ENCODE peak calls at places on chromosome 4, in nine cellular contexts. One of them, this sample, is unnamed.

GRCh38 chr4:79598801-79599200 is 190.8 kb upstream of the GK2 start:
- DNase-seq in mammary epithelial cell: no peak
- DNase-seq in epithelial cell of proximal tubule: no peak
- DNase-seq in GM23338: no peak
- DNase-seq in aorta: no peak
- DNase-seq in DMS79 treated with DMSO at 0.1 percent for 48 hours: no peak
- DNase-seq in body of pancreas: no peak
- DNase-seq in hepatocyte: no peak
- DNase-seq in T-helper 17 cell: no peak
- DNase-seq in this sample: no peak

GRCh38 chr4:41218703-41219102 is 4.4 kb upstream of the APBB2 start:
- DNase-seq in mammary epithelial cell: no peak
- DNase-seq in epithelial cell of proximal tubule: no peak
- DNase-seq in GM23338: no peak
- DNase-seq in aorta: no peak
- DNase-seq in DMS79 treated with DMSO at 0.1 percent for 48 hours: no peak
- DNase-seq in body of pancreas: no peak
- DNase-seq in hepatocyte: no peak
- DNase-seq in T-helper 17 cell: no peak
- DNase-seq in this sample: no peak

GRCh38 chr4:168360271-168360670 is 41.7 kb upstream of the DDX60 start:
- DNase-seq in mammary epithelial cell: no peak
- DNase-seq in epithelial cell of proximal tubule: no peak
- DNase-seq in GM23338: no peak
- DNase-seq in aorta: no peak
- DNase-seq in DMS79 treated with DMSO at 0.1 percent for 48 hours: no peak
- DNase-seq in body of pancreas: no peak
- DNase-seq in hepatocyte: no peak
- DNase-seq in T-helper 17 cell: no peak
- DNase-seq in this sample: no peak

GRCh38 chr4:20252656-20253271 is 1.1 kb downstream of the SLIT2 start:
- DNase-seq in mammary epithelial cell: no peak
- DNase-seq in epithelial cell of proximal tubule: no peak
- DNase-seq in GM23338: peak
- DNase-seq in aorta: peak
- DNase-seq in DMS79 treated with DMSO at 0.1 percent for 48 hours: peak
- DNase-seq in body of pancreas: peak
- DNase-seq in hepatocyte: peak
- DNase-seq in T-helper 17 cell: no peak
- DNase-seq in this sample: no peak

GRCh38 chr4:87498446-87498900 is 30.7 kb downstream of the SPARCL1 start:
- DNase-seq in mammary epithelial cell: no peak
- DNase-seq in epithelial cell of proximal tubule: peak
- DNase-seq in GM23338: no peak
- DNase-seq in aorta: no peak
- DNase-seq in DMS79 treated with DMSO at 0.1 percent for 48 hours: no peak
- DNase-seq in body of pancreas: no peak
- DNase-seq in hepatocyte: no peak
- DNase-seq in T-helper 17 cell: no peak
- DNase-seq in this sample: no peak

GRCh38 chr4:10117424-10118354 is 1.1 kb upstream of the WDR1 start:
- DNase-seq in mammary epithelial cell: no peak
- DNase-seq in epithelial cell of proximal tubule: no peak
- DNase-seq in GM23338: peak
- DNase-seq in aorta: peak
- DNase-seq in DMS79 treated with DMSO at 0.1 percent for 48 hours: no peak
- DNase-seq in body of pancreas: no peak
- DNase-seq in hepatocyte: peak
- DNase-seq in T-helper 17 cell: peak
- DNase-seq in this sample: no peak

GRCh38 chr4:103075894-103076776 is at the start of gene SLC9B2:
- DNase-seq in mammary epithelial cell: peak
- DNase-seq in epithelial cell of proximal tubule: no peak
- DNase-seq in GM23338: peak
- DNase-seq in aorta: peak
- DNase-seq in DMS79 treated with DMSO at 0.1 percent for 48 hours: peak
- DNase-seq in body of pancreas: peak
- DNase-seq in hepatocyte: peak
- DNase-seq in T-helper 17 cell: peak
- DNase-seq in this sample: peak

GRCh38 chr4:150960079-150960478 is 55.0 kb downstream of the LRBA start:
- DNase-seq in mammary epithelial cell: peak
- DNase-seq in epithelial cell of proximal tubule: no peak
- DNase-seq in GM23338: peak
- DNase-seq in aorta: no peak
- DNase-seq in DMS79 treated with DMSO at 0.1 percent for 48 hours: no peak
- DNase-seq in body of pancreas: no peak
- DNase-seq in hepatocyte: peak
- DNase-seq in T-helper 17 cell: no peak
- DNase-seq in this sample: no peak

GRCh38 chr4:53169695-53170617 is 195.9 kb downstream of the SCFD2 start:
- DNase-seq in mammary epithelial cell: no peak
- DNase-seq in epithelial cell of proximal tubule: no peak
- DNase-seq in GM23338: no peak
- DNase-seq in aorta: no peak
- DNase-seq in DMS79 treated with DMSO at 0.1 percent for 48 hours: no peak
- DNase-seq in body of pancreas: no peak
- DNase-seq in hepatocyte: no peak
- DNase-seq in T-helper 17 cell: no peak
- DNase-seq in this sample: no peak

GRCh38 chr4:113827285-113827684 is 65.7 kb upstream of the CAMK2D start:
- DNase-seq in mammary epithelial cell: no peak
- DNase-seq in epithelial cell of proximal tubule: no peak
- DNase-seq in GM23338: no peak
- DNase-seq in aorta: no peak
- DNase-seq in DMS79 treated with DMSO at 0.1 percent for 48 hours: no peak
- DNase-seq in body of pancreas: no peak
- DNase-seq in hepatocyte: no peak
- DNase-seq in T-helper 17 cell: no peak
- DNase-seq in this sample: no peak

GRCh38 chr4:150591284-150591874 is 9.4 kb downstream of the MAB21L2 start:
- DNase-seq in mammary epithelial cell: no peak
- DNase-seq in epithelial cell of proximal tubule: no peak
- DNase-seq in GM23338: peak
- DNase-seq in aorta: no peak
- DNase-seq in DMS79 treated with DMSO at 0.1 percent for 48 hours: no peak
- DNase-seq in body of pancreas: no peak
- DNase-seq in hepatocyte: peak
- DNase-seq in T-helper 17 cell: no peak
- DNase-seq in this sample: no peak

GRCh38 chr4:102620697-102621497 is 119.7 kb downstream of the NFKB1 start:
- DNase-seq in mammary epithelial cell: peak
- DNase-seq in epithelial cell of proximal tubule: peak
- DNase-seq in GM23338: peak
- DNase-seq in aorta: no peak
- DNase-seq in DMS79 treated with DMSO at 0.1 percent for 48 hours: peak
- DNase-seq in body of pancreas: peak
- DNase-seq in hepatocyte: peak
- DNase-seq in T-helper 17 cell: no peak
- DNase-seq in this sample: no peak

GRCh38 chr4:88613417-88613875 is 21.2 kb downstream of the HERC3 start:
- DNase-seq in mammary epithelial cell: no peak
- DNase-seq in epithelial cell of proximal tubule: no peak
- DNase-seq in GM23338: peak
- DNase-seq in aorta: no peak
- DNase-seq in DMS79 treated with DMSO at 0.1 percent for 48 hours: peak
- DNase-seq in body of pancreas: no peak
- DNase-seq in hepatocyte: no peak
- DNase-seq in T-helper 17 cell: peak
- DNase-seq in this sample: peak

GRCh38 chr4:188691811-188692210 is 552.6 kb downstream of the TRIML1 start:
- DNase-seq in mammary epithelial cell: no peak
- DNase-seq in epithelial cell of proximal tubule: no peak
- DNase-seq in GM23338: no peak
- DNase-seq in aorta: no peak
- DNase-seq in DMS79 treated with DMSO at 0.1 percent for 48 hours: no peak
- DNase-seq in body of pancreas: no peak
- DNase-seq in hepatocyte: no peak
- DNase-seq in T-helper 17 cell: no peak
- DNase-seq in this sample: no peak

GRCh38 chr4:4784379-4784778 is 75.1 kb upstream of the MSX1 start:
- DNase-seq in mammary epithelial cell: no peak
- DNase-seq in epithelial cell of proximal tubule: no peak
- DNase-seq in GM23338: no peak
- DNase-seq in aorta: no peak
- DNase-seq in DMS79 treated with DMSO at 0.1 percent for 48 hours: no peak
- DNase-seq in body of pancreas: no peak
- DNase-seq in hepatocyte: no peak
- DNase-seq in T-helper 17 cell: no peak
- DNase-seq in this sample: no peak

GRCh38 chr4:10582059-10582686 is 102.4 kb downstream of the CLNK start:
- DNase-seq in mammary epithelial cell: peak
- DNase-seq in epithelial cell of proximal tubule: no peak
- DNase-seq in GM23338: peak
- DNase-seq in aorta: peak
- DNase-seq in DMS79 treated with DMSO at 0.1 percent for 48 hours: no peak
- DNase-seq in body of pancreas: peak
- DNase-seq in hepatocyte: peak
- DNase-seq in T-helper 17 cell: no peak
- DNase-seq in this sample: peak

GRCh38 chr4:183139972-183140570 is 41.0 kb downstream of the WWC2 start:
- DNase-seq in mammary epithelial cell: no peak
- DNase-seq in epithelial cell of proximal tubule: no peak
- DNase-seq in GM23338: no peak
- DNase-seq in aorta: no peak
- DNase-seq in DMS79 treated with DMSO at 0.1 percent for 48 hours: no peak
- DNase-seq in body of pancreas: no peak
- DNase-seq in hepatocyte: no peak
- DNase-seq in T-helper 17 cell: no peak
- DNase-seq in this sample: no peak

GRCh38 chr4:113260671-113261070 is 211.2 kb downstream of the ANK2 start:
- DNase-seq in mammary epithelial cell: no peak
- DNase-seq in epithelial cell of proximal tubule: no peak
- DNase-seq in GM23338: no peak
- DNase-seq in aorta: no peak
- DNase-seq in DMS79 treated with DMSO at 0.1 percent for 48 hours: no peak
- DNase-seq in body of pancreas: no peak
- DNase-seq in hepatocyte: no peak
- DNase-seq in T-helper 17 cell: no peak
- DNase-seq in this sample: no peak

GRCh38 chr4:89109841-89110540 is 1.3 kb upstream of the TIGD2 start:
- DNase-seq in mammary epithelial cell: no peak
- DNase-seq in epithelial cell of proximal tubule: no peak
- DNase-seq in GM23338: peak
- DNase-seq in aorta: no peak
- DNase-seq in DMS79 treated with DMSO at 0.1 percent for 48 hours: peak
- DNase-seq in body of pancreas: peak
- DNase-seq in hepatocyte: no peak
- DNase-seq in T-helper 17 cell: no peak
- DNase-seq in this sample: no peak

GRCh38 chr4:111213520-111213919 is 590.6 kb upstream of the PITX2 start:
- DNase-seq in mammary epithelial cell: no peak
- DNase-seq in epithelial cell of proximal tubule: peak
- DNase-seq in GM23338: no peak
- DNase-seq in aorta: no peak
- DNase-seq in DMS79 treated with DMSO at 0.1 percent for 48 hours: no peak
- DNase-seq in body of pancreas: no peak
- DNase-seq in hepatocyte: peak
- DNase-seq in T-helper 17 cell: no peak
- DNase-seq in this sample: no peak

GRCh38 chr4:54217642-54218486 is 11.2 kb upstream of the PDGFRA start:
- DNase-seq in mammary epithelial cell: peak
- DNase-seq in epithelial cell of proximal tubule: no peak
- DNase-seq in GM23338: peak
- DNase-seq in aorta: peak
- DNase-seq in DMS79 treated with DMSO at 0.1 percent for 48 hours: peak
- DNase-seq in body of pancreas: peak
- DNase-seq in hepatocyte: peak
- DNase-seq in T-helper 17 cell: peak
- DNase-seq in this sample: peak

GRCh38 chr4:176753049-176753448 is 39.7 kb downstream of the VEGFC start:
- DNase-seq in mammary epithelial cell: peak
- DNase-seq in epithelial cell of proximal tubule: no peak
- DNase-seq in GM23338: no peak
- DNase-seq in aorta: no peak
- DNase-seq in DMS79 treated with DMSO at 0.1 percent for 48 hours: no peak
- DNase-seq in body of pancreas: no peak
- DNase-seq in hepatocyte: no peak
- DNase-seq in T-helper 17 cell: no peak
- DNase-seq in this sample: no peak

GRCh38 chr4:8110071-8110986 is 48.3 kb downstream of the ABLIM2 start:
- DNase-seq in mammary epithelial cell: peak
- DNase-seq in epithelial cell of proximal tubule: peak
- DNase-seq in GM23338: peak
- DNase-seq in aorta: no peak
- DNase-seq in DMS79 treated with DMSO at 0.1 percent for 48 hours: peak
- DNase-seq in body of pancreas: no peak
- DNase-seq in hepatocyte: peak
- DNase-seq in T-helper 17 cell: no peak
- DNase-seq in this sample: no peak

GRCh38 chr4:81982846-81983540 is 390.8 kb downstream of the HNRNPD start:
- DNase-seq in mammary epithelial cell: no peak
- DNase-seq in epithelial cell of proximal tubule: no peak
- DNase-seq in GM23338: no peak
- DNase-seq in aorta: no peak
- DNase-seq in DMS79 treated with DMSO at 0.1 percent for 48 hours: no peak
- DNase-seq in body of pancreas: no peak
- DNase-seq in hepatocyte: no peak
- DNase-seq in T-helper 17 cell: no peak
- DNase-seq in this sample: no peak

This sample was measured in NCI-H1417 treated with DMSO at 0.1 percent for 48 hours.